ENCODE peak calls at places on chromosomes 3 and 15, in ten cellular contexts. One of them, this sample, is unnamed.

GRCh38 chr15:29924750-29925149 is 102.5 kb upstream of the TJP1 start:
- DNase-seq in NCI-H524: no peak
- DNase-seq in NCI-H1417: peak; percentile 84
- DNase-seq in uterus: no peak
- DNase-seq in AG20443: peak; percentile 85
- DNase-seq in GM10248: no peak
- DNase-seq in NCI-H748 treated with DMSO at 0.1 percent for 48 hours: peak; percentile 1
- DNase-seq in T-helper 17 cell: no peak
- DNase-seq in NCI-H69: no peak
- DNase-seq in amygdala: no peak
- DNase-seq in this sample: peak; percentile 16

GRCh38 chr3:172153335-172153861 is 114.0 kb downstream of the FNDC3B start:
- DNase-seq in NCI-H524: no peak
- DNase-seq in NCI-H69: no peak
- DNase-seq in amygdala: peak; percentile 21
- DNase-seq in AG20443: peak; percentile 91
- DNase-seq in uterus: peak; percentile 90
- DNase-seq in GM10248: no peak
- DNase-seq in NCI-H748 treated with DMSO at 0.1 percent for 48 hours: no peak
- DNase-seq in T-helper 17 cell: no peak
- DNase-seq in NCI-H1417: no peak
- DNase-seq in this sample: no peak

GRCh38 chr3:7536921-7537320 is 676.0 kb downstream of the GRM7 start:
- DNase-seq in amygdala: no peak
- DNase-seq in NCI-H1417: peak; percentile 0
- DNase-seq in NCI-H524: no peak
- DNase-seq in NCI-H69: peak; percentile 50
- DNase-seq in GM10248: no peak
- DNase-seq in NCI-H748 treated with DMSO at 0.1 percent for 48 hours: no peak
- DNase-seq in AG20443: no peak
- DNase-seq in T-helper 17 cell: no peak
- DNase-seq in uterus: no peak
- DNase-seq in this sample: no peak

GRCh38 chr3:187104956-187105355 is 34.3 kb downstream of the RPL39L start:
- DNase-seq in uterus: no peak
- DNase-seq in T-helper 17 cell: no peak
- DNase-seq in GM10248: no peak
- DNase-seq in NCI-H748 treated with DMSO at 0.1 percent for 48 hours: no peak
- DNase-seq in amygdala: no peak
- DNase-seq in NCI-H1417: no peak
- DNase-seq in AG20443: peak; percentile 28
- DNase-seq in NCI-H69: no peak
- DNase-seq in NCI-H524: no peak
- DNase-seq in this sample: no peak

GRCh38 chr3:43649365-43649968 is 27.7 kb upstream of the ANO10 start:
- DNase-seq in uterus: no peak
- DNase-seq in GM10248: no peak
- DNase-seq in NCI-H69: no peak
- DNase-seq in NCI-H524: no peak
- DNase-seq in T-helper 17 cell: no peak
- DNase-seq in AG20443: no peak
- DNase-seq in amygdala: no peak
- DNase-seq in NCI-H748 treated with DMSO at 0.1 percent for 48 hours: no peak
- DNase-seq in NCI-H1417: no peak
- DNase-seq in this sample: peak; percentile 40

GRCh38 chr15:43183270-43183669 is 1.9 kb upstream of the CCNDBP1 start:
- DNase-seq in T-helper 17 cell: no peak
- DNase-seq in NCI-H748 treated with DMSO at 0.1 percent for 48 hours: no peak
- DNase-seq in amygdala: no peak
- DNase-seq in AG20443: no peak
- DNase-seq in NCI-H524: no peak
- DNase-seq in GM10248: no peak
- DNase-seq in uterus: no peak
- DNase-seq in NCI-H69: no peak
- DNase-seq in NCI-H1417: no peak
- DNase-seq in this sample: no peak

GRCh38 chr3:172591876-172592771 is 68.9 kb upstream of the TNFSF10 start:
- DNase-seq in uterus: no peak
- DNase-seq in GM10248: peak; percentile 73
- DNase-seq in T-helper 17 cell: peak; percentile 69
- DNase-seq in NCI-H1417: no peak
- DNase-seq in AG20443: no peak
- DNase-seq in NCI-H524: no peak
- DNase-seq in NCI-H69: no peak
- DNase-seq in amygdala: no peak
- DNase-seq in NCI-H748 treated with DMSO at 0.1 percent for 48 hours: no peak
- DNase-seq in this sample: no peak

GRCh38 chr15:80494311-80494710 is 90.1 kb downstream of the ARNT2 start:
- DNase-seq in NCI-H69: no peak
- DNase-seq in NCI-H748 treated with DMSO at 0.1 percent for 48 hours: no peak
- DNase-seq in NCI-H524: no peak
- DNase-seq in AG20443: peak; percentile 59
- DNase-seq in amygdala: no peak
- DNase-seq in GM10248: no peak
- DNase-seq in uterus: no peak
- DNase-seq in NCI-H1417: no peak
- DNase-seq in T-helper 17 cell: no peak
- DNase-seq in this sample: no peak

GRCh38 chr15:82985688-82986441 is at the start of gene RAMAC:
- DNase-seq in NCI-H748 treated with DMSO at 0.1 percent for 48 hours: peak; percentile 71
- DNase-seq in T-helper 17 cell: peak; percentile 83
- DNase-seq in NCI-H69: peak; percentile 95
- DNase-seq in AG20443: peak; percentile 94
- DNase-seq in NCI-H1417: peak; percentile 99
- DNase-seq in NCI-H524: peak; percentile 95
- DNase-seq in GM10248: peak; percentile 91
- DNase-seq in amygdala: peak; percentile 80
- DNase-seq in uterus: peak; percentile 86
- DNase-seq in this sample: peak; percentile 98

GRCh38 chr3:12287727-12288465 is 974 bp upstream of the PPARG start:
- DNase-seq in NCI-H524: no peak
- DNase-seq in NCI-H748 treated with DMSO at 0.1 percent for 48 hours: no peak
- DNase-seq in NCI-H69: peak; percentile 36
- DNase-seq in GM10248: peak; percentile 29
- DNase-seq in amygdala: no peak
- DNase-seq in uterus: peak; percentile 48
- DNase-seq in AG20443: peak; percentile 61
- DNase-seq in T-helper 17 cell: no peak
- DNase-seq in NCI-H1417: peak; percentile 26
- DNase-seq in this sample: no peak

GRCh38 chr3:183579967-183580720 is 24.6 kb upstream of the KLHL6 start:
- DNase-seq in NCI-H69: no peak
- DNase-seq in T-helper 17 cell: no peak
- DNase-seq in AG20443: peak; percentile 45
- DNase-seq in NCI-H748 treated with DMSO at 0.1 percent for 48 hours: no peak
- DNase-seq in NCI-H524: no peak
- DNase-seq in amygdala: no peak
- DNase-seq in uterus: peak; percentile 35
- DNase-seq in GM10248: peak; percentile 35
- DNase-seq in NCI-H1417: no peak
- DNase-seq in this sample: no peak

GRCh38 chr3:37028329-37028728 is 35.0 kb downstream of the MLH1 start:
- DNase-seq in NCI-H1417: no peak
- DNase-seq in amygdala: no peak
- DNase-seq in NCI-H524: no peak
- DNase-seq in GM10248: no peak
- DNase-seq in uterus: no peak
- DNase-seq in NCI-H748 treated with DMSO at 0.1 percent for 48 hours: no peak
- DNase-seq in T-helper 17 cell: no peak
- DNase-seq in NCI-H69: peak; percentile 1
- DNase-seq in AG20443: no peak
- DNase-seq in this sample: peak; percentile 46

GRCh38 chr3:149963485-149963884 is 7.2 kb downstream of the PFN2 start:
- DNase-seq in amygdala: no peak
- DNase-seq in NCI-H748 treated with DMSO at 0.1 percent for 48 hours: no peak
- DNase-seq in NCI-H524: no peak
- DNase-seq in NCI-H69: no peak
- DNase-seq in T-helper 17 cell: no peak
- DNase-seq in NCI-H1417: no peak
- DNase-seq in uterus: no peak
- DNase-seq in GM10248: no peak
- DNase-seq in AG20443: no peak
- DNase-seq in this sample: no peak

GRCh38 chr3:155412856-155413255 is 119.4 kb upstream of the STRIT1 start:
- DNase-seq in NCI-H69: no peak
- DNase-seq in NCI-H524: no peak
- DNase-seq in NCI-H748 treated with DMSO at 0.1 percent for 48 hours: no peak
- DNase-seq in uterus: no peak
- DNase-seq in amygdala: no peak
- DNase-seq in T-helper 17 cell: no peak
- DNase-seq in NCI-H1417: no peak
- DNase-seq in AG20443: no peak
- DNase-seq in GM10248: no peak
- DNase-seq in this sample: no peak

GRCh38 chr3:52739725-52740124 is 31.0 kb downstream of the NEK4 start:
- DNase-seq in AG20443: no peak
- DNase-seq in T-helper 17 cell: no peak
- DNase-seq in NCI-H524: no peak
- DNase-seq in uterus: no peak
- DNase-seq in GM10248: no peak
- DNase-seq in NCI-H69: no peak
- DNase-seq in amygdala: no peak
- DNase-seq in NCI-H1417: no peak
- DNase-seq in NCI-H748 treated with DMSO at 0.1 percent for 48 hours: no peak
- DNase-seq in this sample: no peak

GRCh38 chr3:121980450-121980796 is 41.6 kb downstream of the ILDR1 start:
- DNase-seq in uterus: no peak
- DNase-seq in T-helper 17 cell: no peak
- DNase-seq in AG20443: no peak
- DNase-seq in amygdala: no peak
- DNase-seq in NCI-H1417: no peak
- DNase-seq in GM10248: no peak
- DNase-seq in NCI-H69: no peak
- DNase-seq in NCI-H748 treated with DMSO at 0.1 percent for 48 hours: no peak
- DNase-seq in NCI-H524: no peak
- DNase-seq in this sample: no peak

GRCh38 chr3:169171739-169172138 is 491.8 kb downstream of the MECOM start:
- DNase-seq in NCI-H748 treated with DMSO at 0.1 percent for 48 hours: no peak
- DNase-seq in NCI-H524: no peak
- DNase-seq in uterus: no peak
- DNase-seq in amygdala: no peak
- DNase-seq in T-helper 17 cell: no peak
- DNase-seq in NCI-H69: no peak
- DNase-seq in NCI-H1417: no peak
- DNase-seq in GM10248: no peak
- DNase-seq in AG20443: peak; percentile 11
- DNase-seq in this sample: no peak

GRCh38 chr3:196969660-196970546 is 1.3 kb upstream of the PIGZ start:
- DNase-seq in NCI-H1417: peak; percentile 73
- DNase-seq in NCI-H748 treated with DMSO at 0.1 percent for 48 hours: peak; percentile 3
- DNase-seq in NCI-H524: peak; percentile 37
- DNase-seq in GM10248: peak; percentile 89
- DNase-seq in amygdala: peak; percentile 47
- DNase-seq in T-helper 17 cell: peak; percentile 63
- DNase-seq in uterus: peak; percentile 61
- DNase-seq in AG20443: peak; percentile 94
- DNase-seq in NCI-H69: peak; percentile 82
- DNase-seq in this sample: peak; percentile 81

GRCh38 chr3:136957751-136958288 is at the start of gene IL20RB:
- DNase-seq in NCI-H748 treated with DMSO at 0.1 percent for 48 hours: no peak
- DNase-seq in NCI-H524: no peak
- DNase-seq in AG20443: peak; percentile 84
- DNase-seq in GM10248: no peak
- DNase-seq in amygdala: no peak
- DNase-seq in NCI-H1417: no peak
- DNase-seq in NCI-H69: no peak
- DNase-seq in T-helper 17 cell: no peak
- DNase-seq in uterus: no peak
- DNase-seq in this sample: no peak

GRCh38 chr3:77795013-77795412 is 755.1 kb downstream of the ROBO2 start:
- DNase-seq in uterus: no peak
- DNase-seq in NCI-H748 treated with DMSO at 0.1 percent for 48 hours: no peak
- DNase-seq in amygdala: no peak
- DNase-seq in NCI-H69: peak; percentile 87
- DNase-seq in T-helper 17 cell: no peak
- DNase-seq in NCI-H524: no peak
- DNase-seq in GM10248: no peak
- DNase-seq in NCI-H1417: no peak
- DNase-seq in AG20443: no peak
- DNase-seq in this sample: no peak

GRCh38 chr3:186760141-186760813 is 23.1 kb upstream of the EIF4A2 start:
- DNase-seq in uterus: no peak
- DNase-seq in NCI-H69: no peak
- DNase-seq in T-helper 17 cell: no peak
- DNase-seq in AG20443: no peak
- DNase-seq in amygdala: no peak
- DNase-seq in NCI-H748 treated with DMSO at 0.1 percent for 48 hours: no peak
- DNase-seq in NCI-H524: no peak
- DNase-seq in NCI-H1417: no peak
- DNase-seq in GM10248: no peak
- DNase-seq in this sample: no peak

GRCh38 chr3:28124882-28125281 is 116.5 kb upstream of the CMC1 start:
- DNase-seq in NCI-H69: no peak
- DNase-seq in uterus: no peak
- DNase-seq in NCI-H1417: no peak
- DNase-seq in AG20443: no peak
- DNase-seq in GM10248: no peak
- DNase-seq in NCI-H748 treated with DMSO at 0.1 percent for 48 hours: no peak
- DNase-seq in T-helper 17 cell: no peak
- DNase-seq in amygdala: no peak
- DNase-seq in NCI-H524: no peak
- DNase-seq in this sample: no peak

GRCh38 chr15:51133140-51133630 is 38.5 kb upstream of the TNFAIP8L3 start:
- DNase-seq in NCI-H69: no peak
- DNase-seq in NCI-H1417: no peak
- DNase-seq in AG20443: no peak
- DNase-seq in T-helper 17 cell: no peak
- DNase-seq in GM10248: no peak
- DNase-seq in uterus: no peak
- DNase-seq in amygdala: peak; percentile 7
- DNase-seq in NCI-H748 treated with DMSO at 0.1 percent for 48 hours: no peak
- DNase-seq in NCI-H524: no peak
- DNase-seq in this sample: no peak

GRCh38 chr3:184825456-184825855 is 13.5 kb downstream of the VPS8 start:
- DNase-seq in amygdala: no peak
- DNase-seq in NCI-H1417: no peak
- DNase-seq in GM10248: no peak
- DNase-seq in AG20443: no peak
- DNase-seq in T-helper 17 cell: no peak
- DNase-seq in uterus: no peak
- DNase-seq in NCI-H524: no peak
- DNase-seq in NCI-H748 treated with DMSO at 0.1 percent for 48 hours: no peak
- DNase-seq in NCI-H69: no peak
- DNase-seq in this sample: no peak

GRCh38 chr3:190120161-190121060 is at the start of gene P3H2:
- DNase-seq in T-helper 17 cell: no peak
- DNase-seq in AG20443: peak; percentile 96
- DNase-seq in NCI-H748 treated with DMSO at 0.1 percent for 48 hours: peak; percentile 53
- DNase-seq in NCI-H524: peak; percentile 83
- DNase-seq in NCI-H1417: peak; percentile 90
- DNase-seq in amygdala: peak; percentile 69
- DNase-seq in GM10248: peak; percentile 77
- DNase-seq in uterus: peak; percentile 80
- DNase-seq in NCI-H69: peak; percentile 86
- DNase-seq in this sample: peak; percentile 95

GRCh38 chr15:85047271-85047948 is 65.8 kb downstream of the PDE8A start:
- DNase-seq in AG20443: peak; percentile 70
- DNase-seq in uterus: no peak
- DNase-seq in amygdala: no peak
- DNase-seq in NCI-H1417: peak; percentile 77
- DNase-seq in T-helper 17 cell: no peak
- DNase-seq in NCI-H69: peak; percentile 77
- DNase-seq in NCI-H748 treated with DMSO at 0.1 percent for 48 hours: peak; percentile 46
- DNase-seq in NCI-H524: no peak
- DNase-seq in GM10248: no peak
- DNase-seq in this sample: peak; percentile 64

GRCh38 chr3:64878372-64878771 is 190.6 kb upstream of the ADAMTS9 start:
- DNase-seq in NCI-H748 treated with DMSO at 0.1 percent for 48 hours: no peak
- DNase-seq in amygdala: no peak
- DNase-seq in NCI-H1417: no peak
- DNase-seq in NCI-H69: no peak
- DNase-seq in NCI-H524: no peak
- DNase-seq in uterus: no peak
- DNase-seq in T-helper 17 cell: no peak
- DNase-seq in GM10248: no peak
- DNase-seq in AG20443: no peak
- DNase-seq in this sample: no peak

GRCh38 chr3:78977073-78977472 is 790.7 kb downstream of the ROBO1 start:
- DNase-seq in NCI-H69: no peak
- DNase-seq in amygdala: no peak
- DNase-seq in T-helper 17 cell: no peak
- DNase-seq in NCI-H748 treated with DMSO at 0.1 percent for 48 hours: no peak
- DNase-seq in NCI-H524: no peak
- DNase-seq in GM10248: no peak
- DNase-seq in AG20443: no peak
- DNase-seq in NCI-H1417: no peak
- DNase-seq in uterus: no peak
- DNase-seq in this sample: no peak

This sample was measured in NCI-H82.